ENCODE peak calls at places on chromosomes 16 and 17, in six cellular contexts. T is cardiac fibroblast, V is gastrocnemius medialis, J is NCI-H1930, A is colonic mucosa, B is stomach. W is an unnamed sample.

GRCh38 chr17:48236681-48237134 is 129.1 kb downstream of the SNX11 start:
- DNase-seq in T (peak; percentile 94), V (no peak), J (no peak), A (no peak), B (no peak), W (no peak)

GRCh38 chr17:49494937-49495841 is at the start of gene NGFR:
- DNase-seq in T (no peak), V (no peak), J (peak; percentile 48), A (peak; percentile 35), B (no peak), W (peak; percentile 20)

GRCh38 chr17:67636841-67637240 is 80.9 kb upstream of the NOL11 start:
- DNase-seq in T (peak; percentile 22), V (no peak), J (no peak), A (no peak), B (no peak), W (no peak)

GRCh38 chr17:45404870-45405249 is 27.8 kb downstream of the ARHGAP27 start:
- DNase-seq in T (no peak), V (no peak), J (no peak), A (no peak), B (no peak), W (no peak)

GRCh38 chr16:56910654-56911539 is 21.0 kb upstream of the HERPUD1 start:
- DNase-seq in T (peak; percentile 96), V (no peak), J (no peak), A (no peak), B (no peak), W (no peak)

GRCh38 chr16:84406006-84406963 is 37.9 kb downstream of the ATP2C2 start:
- DNase-seq in T (no peak), V (no peak), J (no peak), A (no peak), B (no peak), W (no peak)

GRCh38 chr16:66247516-66248089 is 118.9 kb upstream of the CDH5 start:
- DNase-seq in T (peak; percentile 35), V (peak; percentile 32), J (no peak), A (no peak), B (no peak), W (peak; percentile 66)

GRCh38 chr17:33086878-33087277 is 95.2 kb downstream of the SPACA3 start:
- DNase-seq in T (no peak), V (no peak), J (no peak), A (no peak), B (no peak), W (no peak)

GRCh38 chr17:21228111-21228510 is 14.2 kb upstream of the TMEM11 start:
- DNase-seq in T (no peak), V (no peak), J (no peak), A (no peak), B (no peak), W (no peak)

GRCh38 chr17:78040561-78041400 is 82.3 kb downstream of the TNRC6C start:
- DNase-seq in T (peak; percentile 61), V (peak; percentile 57), J (no peak), A (peak; percentile 31), B (peak; percentile 29), W (peak; percentile 45)

GRCh38 chr17:51088287-51088686 is 32.4 kb downstream of the SPAG9 start:
- DNase-seq in T (no peak), V (no peak), J (no peak), A (no peak), B (no peak), W (no peak)

GRCh38 chr16:65071371-65072311 is 50.2 kb downstream of the CDH11 start:
- DNase-seq in T (peak; percentile 74), V (peak; percentile 86), J (no peak), A (peak; percentile 23), B (no peak), W (no peak)

GRCh38 chr16:4904942-4905615 is 31.9 kb downstream of the PPL start:
- DNase-seq in T (no peak), V (no peak), J (no peak), A (no peak), B (no peak), W (no peak)

GRCh38 chr16:14070877-14071575 is at the start of gene MRTFB:
- DNase-seq in T (peak; percentile 49), V (peak; percentile 41), J (peak; percentile 78), A (peak; percentile 88), B (peak; percentile 88), W (peak; percentile 60)

GRCh38 chr16:49544828-49545227 is 171.2 kb downstream of the C16orf78 start:
- DNase-seq in T (no peak), V (peak; percentile 48), J (no peak), A (no peak), B (no peak), W (no peak)

GRCh38 chr17:13561606-13562270 is 40.0 kb downstream of the HS3ST3A1 start:
- DNase-seq in T (no peak), V (no peak), J (no peak), A (peak; percentile 18), B (no peak), W (no peak)

GRCh38 chr16:30724641-30725464 is 23.4 kb upstream of the PHKG2 start:
- DNase-seq in T (no peak), V (no peak), J (no peak), A (peak; percentile 75), B (no peak), W (no peak)

GRCh38 chr17:8117980-8118768 is at the start of gene ALOXE3:
- DNase-seq in T (peak; percentile 82), V (no peak), J (no peak), A (peak; percentile 36), B (peak; percentile 58), W (no peak)

GRCh38 chr17:48799069-48799710 is 17.8 kb downstream of the TTLL6 start:
- DNase-seq in T (no peak), V (no peak), J (no peak), A (peak; percentile 54), B (no peak), W (no peak)

GRCh38 chr16:683396-684066 is 603 bp downstream of the JMJD8 start:
- DNase-seq in T (no peak), V (no peak), J (no peak), A (no peak), B (no peak), W (no peak)

GRCh38 chr17:82100502-82101298 is 2.7 kb upstream of the FASN start:
- DNase-seq in T (no peak), V (no peak), J (no peak), A (no peak), B (no peak), W (no peak)